ENCODE peak calls at places on chromosomes 4 and X, in six cellular contexts. V, K, X, M, H and C are unnamed samples.

GRCh38 chr4:21780158-21780557 is 168.4 kb downstream of the KCNIP4 start:
- DNase-seq in V (no peak), K (no peak), X (no peak), M (no peak), H (no peak), C (no peak)

GRCh38 chr4:104758574-104758973 is 263.9 kb upstream of the CXXC4 start:
- DNase-seq in V (no peak), K (no peak), X (no peak), M (no peak), H (no peak), C (no peak)

GRCh38 chrX:276588-277171 is 4.5 kb upstream of the PLCXD1 start:
- DNase-seq in V (peak; percentile 35), K (peak; percentile 25), X (peak; percentile 74), M (no peak), H (peak; percentile 82), C (no peak)

GRCh38 chr4:24912252-24913098 is at the start of gene CCDC149:
- DNase-seq in V (peak; percentile 9), K (peak; percentile 25), X (peak; percentile 70), M (no peak), H (peak; percentile 92), C (no peak)

GRCh38 chr4:71857713-71858451 is 74.0 kb upstream of the GC start:
- DNase-seq in V (peak; percentile 95), K (no peak), X (no peak), M (no peak), H (no peak), C (no peak)

GRCh38 chr4:60683953-60684352 is 516.2 kb upstream of the ADGRL3 start:
- DNase-seq in V (no peak), K (peak; percentile 86), X (no peak), M (no peak), H (no peak), C (no peak)

GRCh38 chr4:19195696-19196095 is 1056.0 kb upstream of the SLIT2 start:
- DNase-seq in V (no peak), K (no peak), X (no peak), M (peak; percentile 19), H (no peak), C (no peak)

GRCh38 chrX:112545051-112545450 is 134.7 kb downstream of the LHFPL1 start:
- DNase-seq in V (no peak), K (no peak), X (no peak), M (no peak), H (no peak), C (no peak)

GRCh38 chr4:2858451-2859217 is 15.0 kb downstream of the ADD1 start:
- DNase-seq in V (peak; percentile 80), K (peak; percentile 42), X (no peak), M (no peak), H (no peak), C (no peak)

GRCh38 chr4:162461952-162462351 is 298.2 kb upstream of the FSTL5 start:
- DNase-seq in V (no peak), K (no peak), X (no peak), M (no peak), H (no peak), C (no peak)

GRCh38 chr4:165199722-165200121 is 7.6 kb upstream of the KLHL2 start:
- DNase-seq in V (no peak), K (no peak), X (no peak), M (no peak), H (no peak), C (no peak)

GRCh38 chr4:56622176-56622575 is 58.9 kb downstream of the HOPX start:
- DNase-seq in V (no peak), K (no peak), X (no peak), M (no peak), H (no peak), C (no peak)
- H3K4me3 ChIP-seq in V (no peak overlapping the region), K (no peak overlapping the region), X (no peak overlapping the region), M (no peak overlapping the region), H (no peak overlapping the region), C (no peak overlapping the region)

DNA sequence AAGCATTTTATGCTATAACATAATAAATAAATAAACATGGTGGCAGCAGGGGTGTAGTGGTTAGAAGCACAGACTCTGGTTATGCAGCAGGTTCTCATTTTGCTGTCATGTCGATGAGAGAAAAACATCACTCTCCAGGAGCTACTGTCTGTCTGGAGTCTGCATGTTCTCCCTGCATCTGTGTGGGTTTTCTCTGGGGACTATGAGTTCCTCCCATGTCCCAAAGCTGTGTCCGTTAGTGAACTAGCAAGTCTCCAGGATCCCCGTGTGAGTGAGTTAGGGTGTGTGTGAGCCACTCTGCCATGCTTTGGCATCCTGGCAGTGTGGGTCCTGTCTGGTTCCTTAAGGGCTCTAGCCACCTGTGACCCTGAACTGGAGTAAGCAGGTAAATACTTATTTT is 585.6 kb upstream of the AGA start:
- DNase-seq in V (peak; percentile 5), K (no peak), X (no peak), M (no peak), H (no peak), C (no peak)
- TF ChIP-seq CTCF in V (no peak), K (no peak), X (no peak), M (no peak), H (no peak), C (no peak)

DNA sequence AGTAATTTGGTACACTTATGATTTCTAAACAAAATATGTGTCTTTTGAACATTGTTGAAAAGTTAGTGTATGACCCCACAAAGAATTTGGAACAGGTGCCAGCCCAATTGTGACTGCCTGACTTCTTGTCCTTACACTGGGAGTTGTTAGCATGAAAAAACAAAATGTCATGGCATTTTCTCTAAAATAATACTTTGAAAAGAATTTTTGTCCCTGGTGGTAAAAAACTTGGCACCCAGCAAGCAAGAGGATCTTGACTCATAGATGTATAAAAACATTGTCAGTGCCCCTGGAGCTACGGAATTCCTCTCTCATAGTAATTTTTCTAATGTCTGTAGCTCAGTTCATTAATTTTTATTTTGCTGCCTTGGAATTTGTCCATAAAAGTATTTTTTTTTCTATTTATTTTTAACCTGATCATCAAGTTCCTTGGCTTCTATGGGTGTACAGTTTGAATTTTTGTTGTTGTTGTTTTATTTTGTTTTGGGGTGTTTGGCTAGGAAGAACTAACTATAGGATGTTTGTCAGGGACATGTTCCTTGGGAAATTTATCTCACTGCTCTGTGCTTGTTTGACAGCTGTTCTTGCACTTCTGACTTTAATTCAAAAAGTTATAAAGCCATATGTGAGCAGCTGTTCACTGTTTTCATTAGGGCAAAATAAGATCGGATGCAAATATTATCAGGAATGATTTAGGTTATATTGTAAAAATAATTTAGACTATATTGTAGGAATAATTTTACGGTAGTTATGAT is 95.4 kb upstream of the NUDT6 start:
- DNase-seq in V (no peak), K (peak; percentile 60), X (no peak), M (no peak), H (no peak), C (no peak)
- H3K4me3 ChIP-seq in V (no peak overlapping the region), K (no peak overlapping the region), X (no peak overlapping the region), M (no peak overlapping the region), H (no peak overlapping the region), C (no peak overlapping the region)

GRCh38 chr4:48543796-48544195 is 53.7 kb downstream of the ZAR1 start:
- DNase-seq in V (no peak), K (no peak), X (no peak), M (no peak), H (no peak), C (no peak)

GRCh38 chr4:48542888-48543287 is 52.8 kb downstream of the ZAR1 start:
- DNase-seq in V (no peak), K (no peak), X (no peak), M (no peak), H (no peak), C (no peak)

DNA sequence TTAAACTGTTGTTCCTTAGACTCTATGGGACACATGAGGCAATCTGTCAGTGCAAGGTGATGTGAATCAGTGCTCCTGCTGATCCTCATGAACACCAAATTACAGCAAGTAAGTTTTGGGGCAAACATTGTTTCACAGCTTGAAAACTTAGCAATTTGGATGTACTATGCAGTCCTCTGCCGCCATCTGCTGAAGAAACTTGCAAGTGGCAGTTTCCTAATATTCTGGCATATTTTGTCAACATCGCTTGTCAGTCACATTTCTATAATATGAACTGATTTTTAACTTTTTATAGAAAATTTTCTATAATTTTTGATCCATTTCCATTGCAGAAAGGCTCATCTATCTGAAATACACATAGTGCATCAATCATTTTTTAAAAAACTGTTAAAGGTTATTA is 56.3 kb downstream of the ZAR1 start:
- DNase-seq in V (peak; percentile 67), K (peak; percentile 9), X (no peak), M (peak; percentile 55), H (no peak), C (peak; percentile 50)
- TF ChIP-seq CTCF in V (peak; percentile 76), K (peak; percentile 80), X (peak; percentile 30), M (peak; percentile 77), H (peak; percentile 48), C (peak; percentile 47)

GRCh38 chrX:53280316-53280702 is 1.1 kb downstream of the IQSEC2 start:
- DNase-seq in V (no peak), K (no peak), X (no peak), M (no peak), H (no peak), C (no peak)
- H3K4me3 ChIP-seq in V (peak overlapping the region; percentile 52), K (no peak overlapping the region), X (no peak overlapping the region), M (no peak overlapping the region), H (peak overlapping the region; percentile 55), C (no peak overlapping the region)

GRCh38 chrX:41481264-41482109 is 34.3 kb downstream of the NYX start:
- DNase-seq in V (peak; percentile 47), K (no peak), X (no peak), M (peak; percentile 48), H (no peak), C (peak; percentile 49)
- TF ChIP-seq CTCF in V (peak; percentile 52), K (peak; percentile 69), X (no peak), M (peak; percentile 77), H (peak; percentile 25), C (peak; percentile 48)

GRCh38 chr4:168832746-168833575 is 177.1 kb downstream of the CBR4 start:
- DNase-seq in V (no peak), K (no peak), X (peak; percentile 50), M (no peak), H (peak; percentile 69), C (no peak)
- H3K4me3 ChIP-seq in V (no peak overlapping the region), K (peak overlapping the region; percentile 93), X (peak overlapping the region; percentile 47), M (peak overlapping the region; percentile 68), H (peak overlapping the region; percentile 67), C (no peak overlapping the region)

DNA sequence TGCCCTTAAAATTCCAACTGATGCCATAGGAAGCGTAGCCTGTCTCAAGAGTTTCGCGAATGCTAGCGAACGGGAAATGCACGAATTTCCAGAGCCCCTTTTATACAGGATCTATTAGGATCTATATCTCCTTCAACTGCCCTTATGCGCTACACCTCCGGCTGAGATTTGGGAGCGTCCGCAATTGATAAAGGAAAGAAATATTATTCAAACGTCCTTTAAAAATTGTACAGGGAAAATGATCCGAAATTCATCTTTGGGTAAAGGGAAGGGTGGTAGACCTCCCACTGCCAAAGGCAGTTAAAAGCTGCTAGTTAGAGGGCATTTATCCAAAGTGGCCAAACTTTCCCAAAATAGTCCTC is 609 bp downstream of the NR3C2 start:
- DNase-seq in V (no peak), K (no peak), X (no peak), M (no peak), H (no peak), C (no peak)
- TF ChIP-seq CTCF in V (no peak), K (no peak), X (no peak), M (no peak), H (no peak), C (no peak)